ENCODE peak calls at places on chromosome 17, in nine cellular contexts. E is activated CD4-positive, alpha-beta T cell treated with anti-CD3 and anti-CD28 coated beads, Interleukin-2, amount 10 ng/mL, durations not matched to agents 7 days and 5 days; R is LoVo; I is heart right ventricle; Q is NCI-H2171 treated with DMSO at 0.1 percent for 48 hours; W is GM03348; K is ACHN; B is A172; L is HepG2. X is an unnamed sample.
A peak's percentile ranks its signal among the peaks of the same experiment; 100 is the strongest.

GRCh38 chr17:73093286-73093685 is 798 bp upstream of the SLC39A11 start:
- DNase-seq in E (no peak), R (no peak), I (no peak), Q (no peak), W (no peak), K (no peak), B (no peak), L (no peak), X (no peak)

GRCh38 chr17:40717776-40718175 is 14.2 kb upstream of the KRT24 start:
- DNase-seq in E (no peak), R (no peak), I (no peak), Q (no peak), W (no peak), K (no peak), B (no peak), L (no peak), X (no peak)

GRCh38 chr17:68657166-68657940 is 56.2 kb upstream of the FAM20A start:
- DNase-seq in E (no peak), R (no peak), I (no peak), Q (no peak), W (peak; percentile 10), K (no peak), B (no peak), L (no peak), X (no peak)

GRCh38 chr17:51487947-51488346 is 227.6 kb downstream of the UTP18 start:
- DNase-seq in E (peak; percentile 16), R (no peak), I (no peak), Q (peak; percentile 2), W (no peak), K (peak; percentile 7), B (peak; percentile 38), L (peak; percentile 33), X (no peak)

GRCh38 chr17:50686494-50687199 is 21.1 kb downstream of the ANKRD40 start:
- DNase-seq in E (no peak), R (peak; percentile 92), I (no peak), Q (no peak), W (peak; percentile 90), K (peak; percentile 92), B (peak; percentile 98), L (peak; percentile 98), X (no peak)

GRCh38 chr17:74455025-74455585 is 11.3 kb upstream of the CD300A start:
- DNase-seq in E (no peak), R (no peak), I (peak; percentile 36), Q (peak; percentile 24), W (no peak), K (no peak), B (no peak), L (no peak), X (no peak)

GRCh38 chr17:69761767-69762321 is 313.2 kb upstream of the KCNJ16 start:
- DNase-seq in E (no peak), R (peak; percentile 78), I (no peak), Q (no peak), W (peak; percentile 61), K (peak; percentile 84), B (peak; percentile 37), L (peak; percentile 9), X (no peak)

GRCh38 chr17:57862990-57863667 is 13.3 kb upstream of the MRPS23 start:
- DNase-seq in E (no peak), R (no peak), I (no peak), Q (no peak), W (no peak), K (peak; percentile 38), B (no peak), L (peak; percentile 94), X (no peak)

GRCh38 chr17:81388091-81388611 is 7.1 kb upstream of the BAHCC1 start:
- DNase-seq in E (no peak), R (no peak), I (no peak), Q (no peak), W (no peak), K (no peak), B (no peak), L (no peak), X (peak; percentile 72)

GRCh38 chr17:50872710-50873424 is 6.7 kb upstream of the TOB1 start:
- DNase-seq in E (peak; percentile 65), R (no peak), I (no peak), Q (no peak), W (peak; percentile 42), K (no peak), B (peak; percentile 46), L (no peak), X (peak; percentile 49)

GRCh38 chr17:7177210-7177953 is 1.8 kb downstream of the ASGR1 start:
- DNase-seq in E (peak; percentile 74), R (peak; percentile 61), I (peak; percentile 50), Q (peak; percentile 73), W (peak; percentile 93), K (peak; percentile 76), B (peak; percentile 62), L (peak; percentile 72), X (peak; percentile 72)

GRCh38 chr17:1967092-1967662 is 58.0 kb downstream of the RTN4RL1 start:
- DNase-seq in E (no peak), R (no peak), I (no peak), Q (peak; percentile 95), W (no peak), K (no peak), B (no peak), L (no peak), X (no peak)

GRCh38 chr17:64741924-64742670 is 80.0 kb upstream of the SMURF2 start:
- DNase-seq in E (no peak), R (no peak), I (peak; percentile 35), Q (no peak), W (peak; percentile 85), K (no peak), B (no peak), L (no peak), X (no peak)

GRCh38 chr17:43676471-43676870 is 14.7 kb upstream of the MEOX1 start:
- DNase-seq in E (no peak), R (peak; percentile 19), I (no peak), Q (no peak), W (peak; percentile 54), K (peak; percentile 25), B (peak; percentile 67), L (peak; percentile 25), X (no peak)

X was measured in upper lobe of left lung.